ENCODE peak calls at places on chromosomes 7 and 10, in eight cellular contexts. J, X, R, D, F, E, B and H are unnamed samples.

GRCh38 chr7:115840702-115841101 is 189.9 kb downstream of the TFEC start:
- DNase-seq in R (peak; percentile 13), E (no peak), D (no peak), F (no peak), J (no peak), X (no peak), B (no peak), H (no peak)

GRCh38 chr10:101565936-101566332 is 22.1 kb downstream of the POLL start:
- DNase-seq in B (no peak), D (no peak), F (no peak), R (no peak), X (no peak), E (no peak), J (no peak), H (no peak)

GRCh38 chr7:155173905-155174304 is 103.8 kb downstream of the HTR5A start:
- DNase-seq in J (no peak), B (no peak), F (no peak), D (no peak), E (no peak), X (no peak), R (no peak), H (no peak)

GRCh38 chr7:29825750-29826529 is 19.6 kb downstream of the WIPF3 start:
- DNase-seq in J (peak; percentile 92), R (no peak), F (no peak), D (no peak), E (peak; percentile 44), X (no peak), B (no peak), H (no peak)

GRCh38 chr10:87505366-87506113 is 847 bp downstream of the MINPP1 start:
- DNase-seq in F (peak; percentile 12), E (peak; percentile 72), D (peak; percentile 10), B (peak; percentile 52), X (no peak), J (peak; percentile 48), R (peak; percentile 62), H (peak; percentile 45)

GRCh38 chr7:96285579-96285978 is 36.3 kb downstream of the SLC25A13 start:
- DNase-seq in R (no peak), J (no peak), E (no peak), X (no peak), D (no peak), B (no peak), F (no peak), H (no peak)

GRCh38 chr10:82778908-82779307 is 903.9 kb downstream of the NRG3 start:
- DNase-seq in F (no peak), R (no peak), D (no peak), E (no peak), B (no peak), J (no peak), X (no peak), H (no peak)

GRCh38 chr7:119288401-119288800 is 984.6 kb upstream of the KCND2 start:
- DNase-seq in D (no peak), F (no peak), R (no peak), J (no peak), X (no peak), E (no peak), B (no peak), H (no peak)

GRCh38 chr10:123377883-123378282 is 223.7 kb downstream of the BUB3 start:
- DNase-seq in D (no peak), B (no peak), E (no peak), F (no peak), R (no peak), X (no peak), J (no peak), H (peak; percentile 11)

GRCh38 chr7:98354511-98355249 is 46.2 kb downstream of the BAIAP2L1 start:
- DNase-seq in R (peak; percentile 87), B (peak; percentile 92), X (no peak), F (no peak), E (no peak), J (no peak), D (peak; percentile 91), H (peak; percentile 61)

GRCh38 chr10:16653223-16653622 is 131.5 kb upstream of the C1QL3 start:
- DNase-seq in R (no peak), E (no peak), B (no peak), F (no peak), D (no peak), X (no peak), J (no peak), H (no peak)

GRCh38 chr10:94403034-94403822 is 887 bp downstream of the TBC1D12 start:
- DNase-seq in X (peak; percentile 8), J (peak; percentile 53), F (no peak), E (peak; percentile 76), B (peak; percentile 74), R (peak; percentile 76), D (peak; percentile 52), H (peak; percentile 67)

GRCh38 chr7:92076509-92076908 is 57.8 kb downstream of the CYP51A1 start:
- DNase-seq in X (no peak), F (no peak), B (no peak), D (no peak), R (no peak), J (no peak), E (no peak), H (no peak)

GRCh38 chr7:82204694-82205093 is 238.9 kb downstream of the CACNA2D1 start:
- DNase-seq in J (no peak), D (no peak), B (peak; percentile 84), X (no peak), R (peak; percentile 92), E (no peak), F (no peak), H (peak; percentile 63)